ENCODE peak calls at places on chromosome 10, in seven cellular contexts. W is colonic mucosa; H is mucosa of descending colon; R is transverse colon; Z is SJSA1; N is SK-N-SH; C is CD8-positive, alpha-beta memory T cell. F is an unnamed sample. For H3K4me1, the result is how much of the 10 kb centered on the place peaks cover.

GRCh38 chr10:24951201-24952145 is 933 bp downstream of the PRTFDC1 start:
- DNase-seq in N (peak), R (peak), H (peak), W (peak), C (no peak), Z (no peak), F (peak)

GRCh38 chr10:28410420-28411135 is 107.7 kb upstream of the MPP7 start:
- DNase-seq in Z (no peak), R (no peak), N (peak), C (no peak), H (no peak), W (no peak), F (no peak)

GRCh38 chr10:69451784-69452251 is 553 bp downstream of the TSPAN15 start:
- DNase-seq in N (peak), H (peak), C (no peak), R (peak), Z (no peak), W (peak), F (peak)

GRCh38 chr10:104045151-104046089 is 40.3 kb downstream of the COL17A1 start:
- DNase-seq in C (no peak), H (peak), Z (peak), W (peak), R (no peak), N (peak), F (peak)

GRCh38 chr10:88820990-88821389 is 18.5 kb downstream of the LIPM start:
- DNase-seq in R (no peak), H (no peak), W (no peak), C (no peak), N (no peak), Z (no peak), F (no peak)

GRCh38 chr10:99337911-99338310 is 8.8 kb downstream of the CNNM1 start:
- DNase-seq in C (no peak), H (no peak), Z (no peak), R (no peak), N (no peak), W (no peak), F (no peak)

GRCh38 chr10:48523212-48523819 is 81.6 kb downstream of the ARHGAP22 start:
- DNase-seq in W (no peak), C (no peak), Z (peak), R (peak), N (peak), H (peak), F (peak)

GRCh38 chr10:102246261-102246660 is 929 bp downstream of the GBF1 start:
- DNase-seq in W (peak), Z (peak), N (no peak), H (peak), C (no peak), R (no peak), F (no peak)

GRCh38 chr10:128440513-128441160 is 314.4 kb upstream of the MKI67 start:
- DNase-seq in R (no peak), C (no peak), H (no peak), N (no peak), Z (no peak), W (no peak), F (no peak)

GRCh38 chr10:95333997-95334792 is 43.4 kb upstream of the PDLIM1 start:
- DNase-seq in Z (peak), H (peak), W (peak), N (no peak), R (peak), C (no peak), F (no peak)

GRCh38 chr10:14048930-14049613 is 281.7 kb downstream of the FRMD4A start:
- DNase-seq in N (no peak), R (no peak), W (no peak), H (no peak), Z (no peak), C (no peak), F (no peak)

GRCh38 chr10:90319188-90319914 is 538.5 kb downstream of the HTR7 start:
- DNase-seq in H (no peak), W (no peak), R (no peak), N (no peak), Z (peak), C (no peak), F (peak)

GRCh38 chr10:29030855-29031254 is 258.0 kb upstream of the LYZL1 start:
- DNase-seq in R (no peak), W (no peak), N (no peak), C (no peak), Z (no peak), H (no peak), F (no peak)

GRCh38 chr10:51489009-51489408 is 210.4 kb downstream of the CSTF2T start:
- DNase-seq in R (no peak), W (no peak), N (no peak), H (no peak), C (no peak), Z (no peak), F (no peak)

GRCh38 chr10:27709304-27709703 is 36.3 kb downstream of the MKX start:
- DNase-seq in H (no peak), Z (no peak), C (no peak), R (no peak), W (no peak), N (no peak), F (no peak)

GRCh38 chr10:57053530-57053929 is 692.5 kb upstream of the ZWINT start:
- DNase-seq in H (no peak), N (no peak), Z (no peak), C (no peak), W (no peak), R (no peak), F (no peak)

GRCh38 chr10:18140957-18141888 is 999 bp downstream of the CACNB2 start:
- DNase-seq in N (peak), R (peak), Z (no peak), H (peak), W (peak), C (no peak), F (no peak)

GRCh38 chr10:13152286-13152685 is 9.1 kb upstream of the MCM10 start:
- DNase-seq in N (no peak), H (no peak), Z (no peak), C (no peak), R (no peak), W (no peak), F (peak)

GRCh38 chr10:31650010-31650409 is 278.6 kb downstream of the ARHGAP12 start:
- DNase-seq in N (peak), W (peak), H (peak), Z (peak), R (peak), C (no peak), F (no peak)

GRCh38 chr10:109647627-109648026 is 275.7 kb downstream of the XPNPEP1 start:
- DNase-seq in H (peak), N (no peak), R (peak), C (no peak), W (peak), Z (no peak), F (no peak)

GRCh38 chr10:130660266-130660665 is 524.1 kb downstream of the GLRX3 start:
- DNase-seq in Z (no peak), W (no peak), H (no peak), N (no peak), R (no peak), C (no peak), F (no peak)

GRCh38 chr10:29826801-29827200 is 192.0 kb upstream of the SVIL start:
- DNase-seq in N (no peak), W (no peak), R (no peak), C (no peak), H (no peak), Z (no peak), F (no peak)

GRCh38 chr10:125337510-125337909 is 177.1 kb upstream of the CTBP2 start:
- DNase-seq in N (no peak), W (no peak), H (no peak), Z (no peak), R (no peak), C (no peak), F (no peak)

GRCh38 chr10:16787361-16787791 is 29.8 kb downstream of the RSU1 start:
- DNase-seq in N (no peak), W (no peak), H (no peak), Z (no peak), C (peak), R (no peak), F (no peak)

GRCh38 chr10:60710041-60710440 is 68.2 kb upstream of the CDK1 start:
- DNase-seq in H (no peak), C (no peak), Z (no peak), W (no peak), R (no peak), N (no peak), F (no peak)

GRCh38 chr10:1360011-1360580 is 303.9 kb downstream of the WDR37 start:
- DNase-seq in R (no peak), N (peak), Z (no peak), W (no peak), H (no peak), C (no peak), F (no peak)

GRCh38 chr10:97719602-97720001 is 6.1 kb downstream of the MARVELD1 start:
- DNase-seq in C (no peak), H (no peak), N (no peak), W (no peak), R (no peak), Z (no peak), F (no peak)

GRCh38 chr10:47024399-47025252 is 113.4 kb downstream of the PTPN20 start:
- DNase-seq in C (peak), H (peak), W (peak), N (peak), R (peak), Z (peak), F (peak)

GRCh38 chr10:47026301-47027107 is 115.3 kb downstream of the PTPN20 start:
- DNase-seq in R (peak), H (no peak), W (peak), N (no peak), Z (no peak), C (no peak), F (no peak)

GRCh38 chr10:47025253-47025539 is 114.0 kb downstream of the PTPN20 start:
- DNase-seq in C (no peak), H (no peak), R (no peak), W (no peak), Z (no peak), N (peak), F (peak)

GRCh38 chr10:47027108-47027811 is 116.0 kb downstream of the PTPN20 start:
- DNase-seq in R (peak), N (no peak), W (peak), C (no peak), H (no peak), Z (no peak), F (no peak)

DNA sequence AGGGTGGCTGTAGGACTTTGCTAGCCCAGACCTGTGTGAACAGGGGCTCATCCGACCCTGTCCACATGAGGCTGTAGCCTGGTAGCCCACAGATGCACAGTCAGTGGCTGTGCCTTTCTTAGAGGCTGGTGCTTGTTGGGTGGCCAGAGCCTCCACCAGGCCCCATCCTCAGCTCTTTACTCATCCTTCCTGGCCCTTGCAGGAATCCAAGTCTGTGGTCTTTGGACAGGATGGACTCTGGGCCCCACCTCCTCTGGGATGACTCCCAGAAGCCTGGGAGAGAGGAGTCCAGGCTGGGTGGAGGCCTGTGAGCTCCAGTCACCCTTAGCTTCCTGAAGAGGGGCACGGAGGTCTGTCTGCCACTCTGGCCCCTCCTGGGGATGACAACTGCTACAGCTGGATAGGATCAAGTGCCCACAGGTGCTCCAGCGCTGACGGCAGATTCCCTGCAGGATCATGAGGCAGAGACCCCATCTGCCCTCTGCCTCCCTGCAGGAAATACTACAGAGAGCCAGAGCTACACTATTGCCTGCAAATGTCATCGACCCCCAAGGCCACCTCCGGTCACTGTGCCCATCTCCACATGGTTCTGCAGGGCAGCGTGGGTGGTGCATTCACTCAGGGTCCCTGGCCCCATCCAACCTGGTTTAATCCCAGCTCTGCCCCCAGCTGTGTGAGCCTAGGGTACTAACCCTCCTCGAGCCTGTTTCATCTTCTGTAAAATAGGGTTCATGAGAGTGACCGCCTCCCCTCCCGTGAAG is 114.5 kb downstream of the PTPN20 start:
- DNase-seq in W (no peak), H (no peak), N (peak), Z (peak), C (no peak), R (no peak), F (peak)
- H3K4me3 ChIP-seq in W (no peak), H (no peak), N (no peak), Z (no peak), C (no peak), R (no peak), F (no peak)

GRCh38 chr10:78654047-78654590 is 414.6 kb upstream of the ZMIZ1 start:
- DNase-seq in H (no peak), W (no peak), C (no peak), R (no peak), Z (no peak), N (no peak), F (no peak)

GRCh38 chr10:78655941-78656340 is 412.8 kb upstream of the ZMIZ1 start:
- DNase-seq in C (no peak), H (no peak), N (no peak), W (no peak), R (no peak), Z (peak), F (no peak)

GRCh38 chr10:78651287-78651686 is 417.5 kb upstream of the ZMIZ1 start:
- DNase-seq in W (no peak), C (no peak), N (no peak), H (no peak), R (no peak), Z (no peak), F (no peak)

GRCh38 chr10:78656397-78656796 is 412.4 kb upstream of the ZMIZ1 start:
- DNase-seq in C (no peak), W (no peak), N (peak), R (no peak), Z (no peak), H (no peak), F (no peak)

GRCh38 chr10:78653555-78653954 is 415.2 kb upstream of the ZMIZ1 start:
- DNase-seq in R (no peak), W (no peak), H (no peak), N (no peak), C (no peak), Z (no peak), F (no peak)
- H3K4me1 ChIP-seq in R (under half), W (under half), H (under half), N (under half), C (under half), Z (under half), F (under half)

DNA sequence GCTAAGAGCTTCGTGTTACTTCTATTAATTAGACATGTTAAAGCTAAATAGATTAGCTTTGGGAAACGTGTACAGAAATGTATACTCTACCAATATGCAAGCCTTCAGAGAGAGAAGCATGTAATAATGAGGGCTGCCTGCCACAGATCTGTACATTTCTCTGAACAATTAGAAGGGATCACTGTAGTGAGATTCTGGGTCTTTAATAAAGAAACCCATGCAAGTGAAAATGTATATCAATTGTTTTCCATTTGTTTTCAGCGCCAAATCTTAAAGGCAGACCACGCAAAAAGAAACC is 149.1 kb downstream of the ARID5B start:
- DNase-seq in C (no peak), W (no peak), R (no peak), Z (peak), H (no peak), N (no peak), F (no peak)
- H3K4me3 ChIP-seq in C (peak), W (peak), R (peak), Z (peak), H (no peak), N (peak), F (peak)

GRCh38 chr10:113997428-113997827 is 46.2 kb upstream of the ADRB1 start:
- DNase-seq in H (peak), Z (no peak), C (no peak), R (peak), W (peak), N (no peak), F (no peak)
- H3K4me1 ChIP-seq in H (under half), Z (under half), C (under half), R (under half), W (under half), N (under half), F (under half)

GRCh38 chr10:119190353-119190752 is 11.7 kb upstream of the PRDX3 start:
- DNase-seq in H (no peak), N (no peak), W (no peak), C (no peak), Z (peak), R (no peak), F (peak)
- H3K4me3 ChIP-seq in H (no peak), N (no peak), W (no peak), C (no peak), Z (no peak), R (no peak), F (no peak)

DNA sequence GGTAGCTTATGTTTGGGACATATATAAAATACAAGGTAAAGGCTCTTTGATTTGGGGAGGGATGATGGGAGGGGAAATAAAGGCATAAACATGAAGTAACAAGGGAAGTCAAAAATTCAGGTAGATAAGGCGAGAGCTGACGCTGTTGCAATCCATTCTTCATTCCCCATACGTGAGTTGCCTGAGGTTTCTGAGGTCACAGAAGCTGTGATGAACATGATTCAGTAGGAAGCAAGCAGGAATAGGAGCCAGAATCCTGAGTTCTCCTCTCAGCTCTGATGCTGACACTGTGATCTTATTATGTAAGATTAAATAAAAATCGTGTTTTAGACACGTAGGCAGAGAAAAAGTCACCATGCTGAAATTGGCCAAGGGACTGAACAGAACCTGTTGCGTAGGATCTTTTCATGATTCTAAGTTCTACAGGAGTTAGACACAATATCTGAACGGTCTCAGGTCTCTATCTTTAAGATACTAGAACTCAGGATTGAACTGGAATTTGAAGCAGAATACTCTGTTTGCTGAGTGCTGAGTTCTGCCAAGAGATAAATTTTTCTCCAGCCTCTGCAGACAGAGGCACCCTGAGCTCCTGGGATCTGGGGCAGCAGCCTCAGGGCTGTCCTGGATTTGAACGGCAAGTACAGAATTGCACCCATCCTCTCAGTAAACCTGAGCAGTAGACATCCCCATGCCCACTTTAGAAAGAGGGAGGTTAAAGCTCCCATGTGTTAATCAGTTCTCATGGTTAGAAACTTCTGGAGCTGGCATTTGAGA is 21.0 kb downstream of the KLF6 start:
- DNase-seq in W (no peak), R (no peak), N (no peak), Z (no peak), H (no peak), C (no peak), F (no peak)
- H3K4me1 ChIP-seq in W (under half), R (under half), N (under half), Z (half or more), H (under half), C (under half), F (half or more)

GRCh38 chr10:100654835-100655759 is 90.3 kb upstream of the PAX2 start:
- DNase-seq in C (no peak), N (peak), H (no peak), W (no peak), Z (no peak), R (no peak), F (peak)

GRCh38 chr10:100652406-100653130 is 92.8 kb upstream of the PAX2 start:
- DNase-seq in H (no peak), C (no peak), R (no peak), W (no peak), N (no peak), Z (no peak), F (no peak)

GRCh38 chr10:100653957-100654834 is 91.2 kb upstream of the PAX2 start:
- DNase-seq in Z (no peak), R (no peak), C (no peak), H (no peak), N (peak), W (no peak), F (no peak)

GRCh38 chr10:100651916-100652315 is 93.5 kb upstream of the PAX2 start:
- DNase-seq in W (no peak), H (no peak), R (no peak), C (no peak), Z (no peak), N (no peak), F (no peak)

GRCh38 chr10:100653238-100653956 is 92.0 kb upstream of the PAX2 start:
- DNase-seq in H (no peak), N (no peak), C (no peak), Z (no peak), R (no peak), W (no peak), F (no peak)
- H3K4me3 ChIP-seq in H (no peak), N (peak), C (no peak), Z (no peak), R (no peak), W (no peak), F (peak)

GRCh38 chr10:106904209-106904608 is 260.3 kb downstream of the SORCS1 start:
- DNase-seq in H (no peak), W (no peak), N (no peak), R (no peak), Z (no peak), C (no peak), F (no peak)

GRCh38 chr10:106913294-106913693 is 251.2 kb downstream of the SORCS1 start:
- DNase-seq in W (no peak), C (no peak), N (no peak), Z (no peak), R (no peak), H (no peak), F (no peak)

GRCh38 chr10:106910666-106911065 is 253.8 kb downstream of the SORCS1 start:
- DNase-seq in C (no peak), Z (no peak), H (no peak), W (no peak), N (no peak), R (no peak), F (no peak)

DNA sequence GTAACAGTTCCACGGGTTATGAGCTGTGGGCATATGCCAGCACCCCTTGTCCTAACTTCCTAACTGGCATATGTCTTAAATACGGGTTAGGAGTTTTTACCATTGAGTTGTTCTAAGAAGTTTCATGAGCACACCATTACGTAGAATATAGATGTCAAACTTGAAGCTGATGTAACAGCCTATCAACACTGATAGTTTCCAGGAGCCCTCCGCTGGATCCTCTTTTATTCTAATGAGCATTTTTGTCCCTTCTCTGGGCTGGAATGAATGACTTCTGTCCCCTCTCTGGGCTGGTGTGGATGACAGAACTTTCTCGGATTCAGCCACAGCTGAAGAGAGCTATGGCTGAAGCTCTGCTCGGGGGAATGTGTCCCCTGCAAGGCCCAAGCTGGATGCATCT is 256.3 kb downstream of the SORCS1 start:
- DNase-seq in W (no peak), C (no peak), R (no peak), Z (no peak), N (no peak), H (no peak), F (no peak)
- H3K4me1 ChIP-seq in W (under half), C (under half), R (under half), Z (under half), N (under half), H (under half), F (under half)